ENCODE peak calls at places on chromosomes 1 and 21, in four cellular contexts. Z, P, F and Q are unnamed samples.
A peak's percentile ranks its signal among the peaks of the same experiment; 100 is the strongest.

GRCh38 chr1:63691672-63692425 is 82.0 kb upstream of the ROR1 start:
- DNase-seq in F (no peak), Z (no peak), P (peak; percentile 58), Q (peak; percentile 64)

GRCh38 chr1:183879477-183879876 is 74.6 kb downstream of the RGL1 start:
- DNase-seq in F (no peak), Z (no peak), P (no peak), Q (no peak)

GRCh38 chr1:179082308-179083030 is 599 bp downstream of the TOR3A start:
- DNase-seq in F (no peak), Z (peak; percentile 6), P (peak; percentile 63), Q (peak; percentile 76)

GRCh38 chr1:193070942-193071341 is 11.5 kb downstream of the RO60 start:
- DNase-seq in Z (no peak), F (no peak), P (peak; percentile 36), Q (no peak)

GRCh38 chr1:48610628-48611542 is 138.9 kb upstream of the SPATA6 start:
- DNase-seq in P (peak; percentile 34), F (no peak), Z (no peak), Q (no peak)

GRCh38 chr1:201171063-201172036 is 17.1 kb upstream of the TMEM9 start:
- DNase-seq in P (peak; percentile 62), F (no peak), Z (peak; percentile 59), Q (peak; percentile 87)

GRCh38 chr1:39204441-39205081 is at the start of gene MACF1:
- DNase-seq in P (peak; percentile 50), Z (no peak), F (no peak), Q (no peak)

GRCh38 chr1:153565529-153566374 is at the start of gene S100A2:
- DNase-seq in Z (no peak), F (no peak), P (no peak), Q (peak; percentile 53)

GRCh38 chr1:6490181-6491075 is 1.0 kb downstream of the PLEKHG5 start:
- DNase-seq in F (peak; percentile 72), P (peak; percentile 88), Z (peak; percentile 58), Q (peak; percentile 96)

GRCh38 chr1:32094721-32095521 is 12.9 kb upstream of the KPNA6 start:
- DNase-seq in Z (no peak), F (no peak), P (no peak), Q (no peak)

GRCh38 chr1:48679107-48679506 is 97.6 kb downstream of the BEND5 start:
- DNase-seq in F (no peak), Z (no peak), P (no peak), Q (no peak)

GRCh38 chr1:85289848-85290335 is 13.5 kb upstream of the BCL10 start:
- DNase-seq in F (no peak), P (no peak), Z (no peak), Q (no peak)

GRCh38 chr1:207050428-207050767 is 610 bp downstream of the YOD1 start:
- DNase-seq in P (no peak), Z (no peak), F (no peak), Q (peak; percentile 68)

GRCh38 chr1:30977105-30977504 is 68.5 kb upstream of the SDC3 start:
- DNase-seq in Z (no peak), F (no peak), P (no peak), Q (no peak)

GRCh38 chr1:174836543-174836942 is 163.2 kb upstream of the CACYBP start:
- DNase-seq in Z (no peak), P (no peak), F (no peak), Q (no peak)

GRCh38 chr1:116556289-116557006 is 14.4 kb downstream of the CD58 start:
- DNase-seq in Z (peak; percentile 63), P (no peak), F (no peak), Q (no peak)

GRCh38 chr1:87358219-87358618 is 29.5 kb downstream of the LMO4 start:
- DNase-seq in F (no peak), Z (no peak), P (no peak), Q (no peak)

GRCh38 chr1:21337931-21338567 is 47.8 kb upstream of the ECE1 start:
- DNase-seq in Z (no peak), F (no peak), P (no peak), Q (no peak)

GRCh38 chr21:32099812-32100416 is 178.9 kb downstream of the MIS18A start:
- DNase-seq in P (peak; percentile 39), F (no peak), Z (no peak), Q (peak; percentile 35)

GRCh38 chr1:15261155-15262002 is 14.4 kb downstream of the FHAD1 start:
- DNase-seq in P (no peak), F (no peak), Z (peak; percentile 28), Q (no peak)

GRCh38 chr1:51819810-51820209 is 58.7 kb downstream of the NRDC start:
- DNase-seq in P (no peak), Z (no peak), F (no peak), Q (no peak)

GRCh38 chr1:209404577-209404976 is 178.9 kb upstream of the CAMK1G start:
- DNase-seq in P (no peak), F (no peak), Z (no peak), Q (no peak)

GRCh38 chr1:99173900-99174299 is 90.4 kb upstream of the PLPPR4 start:
- DNase-seq in F (no peak), Z (no peak), P (no peak), Q (no peak)

GRCh38 chr1:27491748-27492700 is 2.1 kb upstream of the WASF2 start:
- DNase-seq in F (no peak), P (no peak), Z (no peak), Q (no peak)

GRCh38 chr1:53172751-53173498 is 23.7 kb upstream of the CPT2 start:
- DNase-seq in P (no peak), Z (no peak), F (no peak), Q (no peak)

GRCh38 chr1:204128964-204129896 is 22.6 kb downstream of the ETNK2 start:
- DNase-seq in Z (peak; percentile 53), F (peak; percentile 73), P (peak; percentile 88), Q (peak; percentile 98)

GRCh38 chr1:243595527-243596206 is 254.4 kb downstream of the AKT3 start:
- DNase-seq in P (no peak), F (no peak), Z (no peak), Q (no peak)